ENCODE peak calls at places on chromosomes 2 and 18, in five cellular contexts. V is cardiac muscle cell, N is tibial artery, F is neuronal stem cell, Z is Peyer's patch. I is an unnamed sample.
A peak's percentile ranks its signal among the peaks of the same experiment; 100 is the strongest.

GRCh38 chr2:238910751-238911351 is 63.0 kb downstream of the TWIST2 start:
- DNase-seq in V (no peak), Z (no peak), N (peak; percentile 55), F (no peak), I (no peak)

GRCh38 chr2:106623424-106623823 is 136.3 kb downstream of the CD8B2 start:
- DNase-seq in Z (no peak), N (no peak), F (no peak), V (no peak), I (no peak)

GRCh38 chr18:57772387-57772799 is 30.7 kb downstream of the ATP8B1 start:
- DNase-seq in F (no peak), N (no peak), Z (no peak), V (no peak), I (no peak)

GRCh38 chr18:23133860-23134779 is 1.2 kb upstream of the CABLES1 start:
- DNase-seq in V (no peak), F (no peak), N (no peak), Z (no peak), I (no peak)

GRCh38 chr2:234165421-234165820 is 114.9 kb downstream of the SPP2 start:
- DNase-seq in F (no peak), Z (no peak), N (no peak), V (peak; percentile 44), I (no peak)

GRCh38 chr2:120477831-120478481 is 132.0 kb downstream of the INHBB start:
- DNase-seq in N (no peak), F (no peak), Z (no peak), V (no peak), I (no peak)

GRCh38 chr2:151401149-151401548 is 8.6 kb upstream of the RIF1 start:
- DNase-seq in N (no peak), V (no peak), F (no peak), Z (no peak), I (no peak)

GRCh38 chr2:72138921-72139381 is 8.7 kb downstream of the CYP26B1 start:
- DNase-seq in F (no peak), V (no peak), N (peak; percentile 69), Z (no peak), I (no peak)

GRCh38 chr2:147040585-147041494 is 804.0 kb upstream of the ACVR2A start:
- DNase-seq in N (no peak), Z (no peak), F (no peak), V (no peak), I (no peak)

GRCh38 chr18:26908906-26909305 is 43.4 kb upstream of the AQP4 start:
- DNase-seq in F (no peak), V (no peak), Z (no peak), N (no peak), I (peak; percentile 38)

GRCh38 chr2:99496021-99496420 is 6.2 kb upstream of the REV1 start:
- DNase-seq in F (no peak), Z (no peak), V (no peak), N (no peak), I (no peak)

GRCh38 chr2:238996331-238997136 is 148.6 kb downstream of the TWIST2 start:
- DNase-seq in N (peak; percentile 64), F (no peak), V (no peak), Z (no peak), I (no peak)

GRCh38 chr18:74836296-74837139 is 238.8 kb downstream of the ZNF407 start:
- DNase-seq in V (peak; percentile 25), Z (no peak), N (no peak), F (no peak), I (no peak)

GRCh38 chr2:233457356-233457755 is 103.1 kb downstream of the DGKD start:
- DNase-seq in F (no peak), N (no peak), V (no peak), Z (no peak), I (no peak)

GRCh38 chr2:23381084-23381483 is 3.9 kb upstream of the KLHL29 start:
- DNase-seq in N (peak; percentile 79), Z (no peak), V (peak; percentile 74), F (no peak), I (no peak)

GRCh38 chr2:190352668-190353536 is 9.5 kb downstream of the INPP1 start:
- DNase-seq in F (no peak), V (no peak), N (no peak), Z (no peak), I (no peak)

GRCh38 chr18:59096098-59096779 is 43.4 kb upstream of the SEC11C start:
- DNase-seq in Z (no peak), V (no peak), N (no peak), F (peak; percentile 26), I (no peak)

GRCh38 chr2:39954346-39954745 is 175.3 kb upstream of the THUMPD2 start:
- DNase-seq in F (no peak), N (no peak), V (no peak), Z (no peak), I (no peak)

GRCh38 chr2:137228566-137228965 is 463.2 kb downstream of the THSD7B start:
- DNase-seq in V (peak; percentile 7), N (no peak), F (no peak), Z (no peak), I (no peak)

GRCh38 chr18:22166070-22166972 is 3.1 kb upstream of the GATA6 start:
- DNase-seq in N (peak; percentile 91), F (no peak), V (peak; percentile 73), Z (no peak), I (no peak)

GRCh38 chr2:31079665-31080064 is 58.6 kb downstream of the GALNT14 start:
- DNase-seq in F (peak; percentile 32), V (no peak), Z (no peak), N (no peak), I (no peak)

GRCh38 chr18:67428148-67428547 is 88.4 kb downstream of the DSEL start:
- DNase-seq in V (no peak), N (no peak), Z (no peak), F (no peak), I (no peak)

GRCh38 chr18:44895176-44895798 is 214.6 kb downstream of the SETBP1 start:
- DNase-seq in N (no peak), Z (peak; percentile 22), F (no peak), V (peak; percentile 78), I (peak; percentile 36)

GRCh38 chr18:48622911-48623431 is 84.1 kb downstream of the CTIF start:
- DNase-seq in N (no peak), Z (no peak), F (no peak), V (no peak), I (no peak)

GRCh38 chr2:127175821-127176354 is 44.2 kb downstream of the CYP27C1 start:
- DNase-seq in V (peak; percentile 8), Z (no peak), N (no peak), F (no peak), I (no peak)

GRCh38 chr18:55384551-55385275 is 203.3 kb downstream of the TCF4 start:
- DNase-seq in N (no peak), V (peak; percentile 67), Z (peak; percentile 43), F (no peak), I (no peak)

GRCh38 chr2:1781291-1782080 is 37.2 kb upstream of the PXDN start:
- DNase-seq in N (peak; percentile 39), V (no peak), F (no peak), Z (no peak), I (no peak)

GRCh38 chr2:120760446-120761135 is 24.9 kb downstream of the GLI2 start:
- DNase-seq in F (no peak), N (peak; percentile 79), Z (no peak), V (peak; percentile 65), I (no peak)

GRCh38 chr2:232170391-232170790 is 208.2 kb upstream of the ALPP start:
- DNase-seq in N (no peak), V (no peak), Z (no peak), F (no peak), I (no peak)

GRCh38 chr2:88187038-88187676 is 17.0 kb downstream of the THNSL2 start:
- DNase-seq in V (peak; percentile 57), Z (peak; percentile 40), F (peak; percentile 74), N (no peak), I (no peak)

GRCh38 chr2:28624798-28625701 is 126.6 kb upstream of the PPP1CB start:
- DNase-seq in F (no peak), N (peak; percentile 93), V (peak; percentile 75), Z (peak; percentile 44), I (peak; percentile 35)

DNA sequence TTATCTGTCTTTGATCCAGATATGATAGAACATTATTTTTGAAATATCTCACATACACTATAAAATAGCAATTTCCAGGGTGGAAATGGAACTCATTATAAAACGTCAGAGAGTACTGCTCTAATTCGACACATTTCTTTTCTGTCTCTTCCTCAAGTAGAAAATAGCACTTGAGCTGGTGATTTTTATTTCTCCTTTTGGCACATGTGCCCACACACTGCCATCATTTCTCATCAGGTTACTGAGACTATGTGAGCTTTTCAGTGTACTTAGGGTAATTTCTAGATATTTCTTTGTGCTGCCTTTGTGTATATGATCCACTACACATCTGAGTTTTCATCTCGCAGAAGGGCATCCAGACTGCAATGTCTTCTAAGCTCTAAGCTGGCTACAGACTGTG is 62.1 kb upstream of the PGAP1 start:
- DNase-seq in V (no peak), Z (no peak), N (no peak), F (no peak), I (no peak)
- H3K27ac ChIP-seq in V (no peak overlapping the region), Z (no peak overlapping the region), N (no peak overlapping the region), F (no peak overlapping the region), I (peak overlapping the region; percentile 61)

GRCh38 chr2:9001778-9002177 is 1.7 kb downstream of the MBOAT2 start:
- DNase-seq in V (no peak), F (no peak), N (no peak), Z (no peak), I (no peak)
- H3K27ac ChIP-seq in V (no peak overlapping the region), F (no peak overlapping the region), N (no peak overlapping the region), Z (no peak overlapping the region), I (no peak overlapping the region)

GRCh38 chr2:197784956-197785941 is at the start of gene BOLL:
- DNase-seq in V (no peak), F (no peak), N (no peak), Z (no peak), I (no peak)
- H3K27ac ChIP-seq in V (no peak within 1 kb of the TSS), F (no peak within 1 kb of the TSS), N (no peak within 1 kb of the TSS), Z (no peak within 1 kb of the TSS), I (no peak within 1 kb of the TSS)

GRCh38 chr18:36736094-36736493 is 92.7 kb downstream of the TPGS2 start:
- DNase-seq in V (no peak), N (no peak), Z (no peak), F (no peak), I (no peak)
- H3K27ac ChIP-seq in V (no peak overlapping the region), N (no peak overlapping the region), Z (no peak overlapping the region), F (no peak overlapping the region), I (no peak overlapping the region)

I was measured in caudate nucleus.